ENCODE peak calls at places on chromosomes 4 and X, in seven cellular contexts. One of them, this sample, is unnamed. For H3K4me1, the result is how much of the 10 kb centered on the place peaks cover.

GRCh38 chr4:126977306-126977705 is 655.5 kb upstream of the INTU start:
- DNase-seq in CD8-positive, alpha-beta T cell: no peak
- DNase-seq in left lung: no peak
- DNase-seq in fibroblast of lung: peak
- DNase-seq in heart left ventricle: no peak
- DNase-seq in lower lobe of right lung: no peak
- DNase-seq in CD4-positive, alpha-beta memory T cell: no peak
- DNase-seq in this sample: no peak

GRCh38 chr4:75698162-75698962 is 25.2 kb upstream of the G3BP2 start:
- DNase-seq in left lung: no peak
- DNase-seq in CD4-positive, alpha-beta memory T cell: no peak
- DNase-seq in CD8-positive, alpha-beta T cell: peak
- DNase-seq in lower lobe of right lung: no peak
- DNase-seq in heart left ventricle: no peak
- DNase-seq in fibroblast of lung: no peak
- DNase-seq in this sample: no peak

GRCh38 chr4:139560396-139561084 is 4.5 kb upstream of the SETD7 start:
- DNase-seq in left lung: no peak
- DNase-seq in CD4-positive, alpha-beta memory T cell: peak
- DNase-seq in CD8-positive, alpha-beta T cell: no peak
- DNase-seq in heart left ventricle: peak
- DNase-seq in lower lobe of right lung: no peak
- DNase-seq in fibroblast of lung: no peak
- DNase-seq in this sample: peak

GRCh38 chr4:85555210-85555609 is 80.3 kb downstream of the ARHGAP24 start:
- DNase-seq in CD4-positive, alpha-beta memory T cell: no peak
- DNase-seq in lower lobe of right lung: no peak
- DNase-seq in left lung: no peak
- DNase-seq in fibroblast of lung: peak
- DNase-seq in CD8-positive, alpha-beta T cell: no peak
- DNase-seq in heart left ventricle: no peak
- DNase-seq in this sample: no peak

GRCh38 chr4:5785806-5786680 is 75.0 kb downstream of the EVC start:
- DNase-seq in left lung: no peak
- DNase-seq in lower lobe of right lung: no peak
- DNase-seq in CD8-positive, alpha-beta T cell: no peak
- DNase-seq in heart left ventricle: no peak
- DNase-seq in CD4-positive, alpha-beta memory T cell: no peak
- DNase-seq in fibroblast of lung: peak
- DNase-seq in this sample: no peak

GRCh38 chr4:19711871-19712270 is 539.8 kb upstream of the SLIT2 start:
- DNase-seq in left lung: no peak
- DNase-seq in CD8-positive, alpha-beta T cell: no peak
- DNase-seq in fibroblast of lung: peak
- DNase-seq in CD4-positive, alpha-beta memory T cell: no peak
- DNase-seq in heart left ventricle: no peak
- DNase-seq in lower lobe of right lung: no peak
- DNase-seq in this sample: no peak

GRCh38 chrX:120697053-120697452 is 67.2 kb upstream of the C1GALT1C1 start:
- DNase-seq in heart left ventricle: no peak
- DNase-seq in lower lobe of right lung: no peak
- DNase-seq in CD8-positive, alpha-beta T cell: no peak
- DNase-seq in CD4-positive, alpha-beta memory T cell: peak
- DNase-seq in left lung: no peak
- DNase-seq in fibroblast of lung: no peak
- DNase-seq in this sample: no peak

GRCh38 chrX:139766545-139766983 is 58.6 kb upstream of the MCF2 start:
- DNase-seq in left lung: no peak
- DNase-seq in lower lobe of right lung: no peak
- DNase-seq in fibroblast of lung: no peak
- DNase-seq in CD8-positive, alpha-beta T cell: peak
- DNase-seq in heart left ventricle: no peak
- DNase-seq in CD4-positive, alpha-beta memory T cell: peak
- DNase-seq in this sample: no peak

GRCh38 chrX:10175317-10175871 is 18.6 kb downstream of the CLCN4 start:
- DNase-seq in heart left ventricle: no peak
- DNase-seq in lower lobe of right lung: no peak
- DNase-seq in CD4-positive, alpha-beta memory T cell: no peak
- DNase-seq in CD8-positive, alpha-beta T cell: no peak
- DNase-seq in fibroblast of lung: peak
- DNase-seq in left lung: no peak
- DNase-seq in this sample: no peak

GRCh38 chr4:145935253-145936141 is 3.1 kb downstream of the ZNF827 start:
- DNase-seq in left lung: no peak
- DNase-seq in heart left ventricle: peak
- DNase-seq in CD4-positive, alpha-beta memory T cell: peak
- DNase-seq in CD8-positive, alpha-beta T cell: no peak
- DNase-seq in lower lobe of right lung: peak
- DNase-seq in fibroblast of lung: no peak
- DNase-seq in this sample: peak

GRCh38 chr4:22029803-22030202 is 81.2 kb upstream of the KCNIP4 start:
- DNase-seq in fibroblast of lung: no peak
- DNase-seq in left lung: no peak
- DNase-seq in heart left ventricle: no peak
- DNase-seq in CD8-positive, alpha-beta T cell: no peak
- DNase-seq in CD4-positive, alpha-beta memory T cell: no peak
- DNase-seq in lower lobe of right lung: no peak
- DNase-seq in this sample: no peak

GRCh38 chr4:168880811-168881595 is 129.1 kb downstream of the CBR4 start:
- DNase-seq in CD8-positive, alpha-beta T cell: no peak
- DNase-seq in CD4-positive, alpha-beta memory T cell: no peak
- DNase-seq in heart left ventricle: no peak
- DNase-seq in lower lobe of right lung: no peak
- DNase-seq in fibroblast of lung: no peak
- DNase-seq in left lung: no peak
- DNase-seq in this sample: no peak

GRCh38 chr4:104747635-104748034 is 252.9 kb upstream of the CXXC4 start:
- DNase-seq in CD8-positive, alpha-beta T cell: no peak
- DNase-seq in heart left ventricle: no peak
- DNase-seq in left lung: no peak
- DNase-seq in CD4-positive, alpha-beta memory T cell: no peak
- DNase-seq in lower lobe of right lung: no peak
- DNase-seq in fibroblast of lung: peak
- DNase-seq in this sample: no peak

GRCh38 chrX:45070116-45071007 is 130.3 kb downstream of the DIPK2B start:
- DNase-seq in lower lobe of right lung: no peak
- DNase-seq in CD4-positive, alpha-beta memory T cell: peak
- DNase-seq in heart left ventricle: no peak
- DNase-seq in left lung: no peak
- DNase-seq in fibroblast of lung: peak
- DNase-seq in CD8-positive, alpha-beta T cell: no peak
- DNase-seq in this sample: peak

GRCh38 chrX:39984191-39984956 is 113.4 kb downstream of the BCOR start:
- DNase-seq in CD4-positive, alpha-beta memory T cell: no peak
- DNase-seq in lower lobe of right lung: no peak
- DNase-seq in left lung: no peak
- DNase-seq in heart left ventricle: no peak
- DNase-seq in CD8-positive, alpha-beta T cell: no peak
- DNase-seq in fibroblast of lung: peak
- DNase-seq in this sample: peak

DNA sequence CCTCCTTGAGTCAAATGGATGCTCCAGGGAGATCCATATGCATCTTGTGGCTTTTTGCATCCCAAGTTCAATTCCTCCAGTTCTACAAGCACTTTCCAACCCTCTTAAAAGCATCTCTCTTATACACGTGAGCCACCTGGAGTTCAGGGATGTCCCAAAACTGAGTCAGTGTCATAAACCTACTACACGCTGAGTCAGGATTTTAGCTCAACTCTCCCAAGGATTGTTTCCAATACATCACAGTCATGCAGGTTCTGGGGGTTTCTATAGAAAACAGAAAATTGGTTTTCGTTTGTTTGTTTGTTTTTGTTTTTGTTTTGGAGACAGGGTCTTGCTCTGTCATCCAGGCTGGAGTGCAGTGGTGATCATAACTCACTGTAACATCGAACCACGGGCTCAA is 25.9 kb upstream of the ESX1 start:
- DNase-seq in CD8-positive, alpha-beta T cell: no peak
- DNase-seq in lower lobe of right lung: no peak
- DNase-seq in CD4-positive, alpha-beta memory T cell: no peak
- DNase-seq in heart left ventricle: no peak
- DNase-seq in left lung: no peak
- DNase-seq in fibroblast of lung: no peak
- DNase-seq in this sample: no peak
- H3K4me1 ChIP-seq in CD8-positive, alpha-beta T cell: under half
- H3K4me1 ChIP-seq in lower lobe of right lung: under half
- H3K4me1 ChIP-seq in CD4-positive, alpha-beta memory T cell: under half
- H3K4me1 ChIP-seq in heart left ventricle: under half
- H3K4me1 ChIP-seq in left lung: under half
- H3K4me1 ChIP-seq in fibroblast of lung: under half
- H3K4me1 ChIP-seq in this sample: under half

DNA sequence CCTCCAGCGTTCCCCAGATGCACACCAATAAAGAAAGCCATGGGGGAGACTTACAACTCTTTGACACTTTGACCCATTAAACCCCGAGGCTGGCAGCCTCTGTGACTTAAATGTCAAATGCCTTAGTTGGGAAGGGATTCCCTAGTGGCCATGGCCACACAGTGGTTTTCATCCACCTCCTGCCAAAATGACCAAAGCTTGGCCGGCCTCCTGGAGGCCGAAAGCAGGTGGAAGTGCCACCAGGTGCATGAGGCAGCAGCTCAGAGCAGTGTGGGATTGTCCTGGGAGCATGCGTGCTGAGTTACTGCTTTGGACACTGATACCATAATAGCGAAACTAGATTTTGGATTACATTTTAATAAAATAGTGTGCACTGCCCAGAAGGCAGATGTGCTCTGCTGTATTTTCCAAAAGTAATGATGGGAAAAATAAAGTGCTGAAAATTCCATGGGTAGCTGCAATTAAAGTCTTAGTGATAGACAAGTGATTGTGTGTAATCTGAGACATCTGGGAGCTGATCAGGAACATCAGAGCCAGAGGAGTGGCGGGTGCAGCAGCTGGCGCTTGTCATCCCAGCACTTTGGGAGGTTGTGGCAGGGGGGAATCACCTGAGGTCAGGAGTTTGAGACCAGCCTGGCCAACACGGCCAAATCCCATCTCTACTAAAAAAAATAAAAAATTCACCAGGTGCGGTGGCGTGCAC is 39.8 kb upstream of the TADA2B start:
- DNase-seq in fibroblast of lung: no peak
- DNase-seq in heart left ventricle: no peak
- DNase-seq in CD4-positive, alpha-beta memory T cell: no peak
- DNase-seq in CD8-positive, alpha-beta T cell: no peak
- DNase-seq in left lung: no peak
- DNase-seq in lower lobe of right lung: no peak
- DNase-seq in this sample: no peak
- H3K27ac ChIP-seq in fibroblast of lung: no peak
- H3K27ac ChIP-seq in heart left ventricle: no peak
- H3K27ac ChIP-seq in CD4-positive, alpha-beta memory T cell: no peak
- H3K27ac ChIP-seq in CD8-positive, alpha-beta T cell: no peak
- H3K27ac ChIP-seq in left lung: no peak
- H3K27ac ChIP-seq in lower lobe of right lung: no peak
- H3K27ac ChIP-seq in this sample: no peak

GRCh38 chr4:113697429-113697828 is 64.1 kb downstream of the CAMK2D start:
- DNase-seq in fibroblast of lung: no peak
- DNase-seq in CD4-positive, alpha-beta memory T cell: no peak
- DNase-seq in lower lobe of right lung: no peak
- DNase-seq in CD8-positive, alpha-beta T cell: no peak
- DNase-seq in left lung: no peak
- DNase-seq in heart left ventricle: no peak
- DNase-seq in this sample: no peak

GRCh38 chr4:113695328-113696169 is 66.0 kb downstream of the CAMK2D start:
- DNase-seq in left lung: no peak
- DNase-seq in CD8-positive, alpha-beta T cell: no peak
- DNase-seq in fibroblast of lung: peak
- DNase-seq in CD4-positive, alpha-beta memory T cell: no peak
- DNase-seq in heart left ventricle: no peak
- DNase-seq in lower lobe of right lung: no peak
- DNase-seq in this sample: no peak

GRCh38 chr4:113699772-113700171 is 61.8 kb downstream of the CAMK2D start:
- DNase-seq in CD4-positive, alpha-beta memory T cell: no peak
- DNase-seq in fibroblast of lung: peak
- DNase-seq in heart left ventricle: no peak
- DNase-seq in CD8-positive, alpha-beta T cell: no peak
- DNase-seq in lower lobe of right lung: no peak
- DNase-seq in left lung: no peak
- DNase-seq in this sample: no peak

GRCh38 chr4:113701156-113701555 is 60.4 kb downstream of the CAMK2D start:
- DNase-seq in left lung: no peak
- DNase-seq in CD4-positive, alpha-beta memory T cell: no peak
- DNase-seq in heart left ventricle: no peak
- DNase-seq in fibroblast of lung: peak
- DNase-seq in lower lobe of right lung: no peak
- DNase-seq in CD8-positive, alpha-beta T cell: no peak
- DNase-seq in this sample: no peak

GRCh38 chr4:113700602-113701150 is 60.9 kb downstream of the CAMK2D start:
- DNase-seq in CD4-positive, alpha-beta memory T cell: no peak
- DNase-seq in heart left ventricle: no peak
- DNase-seq in lower lobe of right lung: no peak
- DNase-seq in CD8-positive, alpha-beta T cell: no peak
- DNase-seq in left lung: no peak
- DNase-seq in fibroblast of lung: no peak
- DNase-seq in this sample: peak
- H3K4me1 ChIP-seq in CD4-positive, alpha-beta memory T cell: under half
- H3K4me1 ChIP-seq in heart left ventricle: under half
- H3K4me1 ChIP-seq in lower lobe of right lung: under half
- H3K4me1 ChIP-seq in CD8-positive, alpha-beta T cell: under half
- H3K4me1 ChIP-seq in left lung: under half
- H3K4me1 ChIP-seq in fibroblast of lung: under half
- H3K4me1 ChIP-seq in this sample: under half

GRCh38 chr4:6908397-6909112 is 1.1 kb upstream of the TBC1D14 start:
- DNase-seq in left lung: no peak
- DNase-seq in CD8-positive, alpha-beta T cell: no peak
- DNase-seq in CD4-positive, alpha-beta memory T cell: no peak
- DNase-seq in fibroblast of lung: peak
- DNase-seq in heart left ventricle: no peak
- DNase-seq in lower lobe of right lung: no peak
- DNase-seq in this sample: peak

GRCh38 chr4:6910340-6910959 is 824 bp downstream of the TBC1D14 start:
- DNase-seq in CD4-positive, alpha-beta memory T cell: no peak
- DNase-seq in fibroblast of lung: no peak
- DNase-seq in left lung: peak
- DNase-seq in CD8-positive, alpha-beta T cell: no peak
- DNase-seq in heart left ventricle: no peak
- DNase-seq in lower lobe of right lung: no peak
- DNase-seq in this sample: peak

GRCh38 chr4:6910960-6911874 is 1.6 kb downstream of the TBC1D14 start:
- DNase-seq in CD4-positive, alpha-beta memory T cell: no peak
- DNase-seq in lower lobe of right lung: no peak
- DNase-seq in left lung: no peak
- DNase-seq in CD8-positive, alpha-beta T cell: no peak
- DNase-seq in heart left ventricle: no peak
- DNase-seq in fibroblast of lung: no peak
- DNase-seq in this sample: no peak

GRCh38 chr4:6909113-6909969 is at the start of gene TBC1D14:
- DNase-seq in left lung: peak
- DNase-seq in heart left ventricle: peak
- DNase-seq in CD4-positive, alpha-beta memory T cell: peak
- DNase-seq in CD8-positive, alpha-beta T cell: peak
- DNase-seq in lower lobe of right lung: peak
- DNase-seq in fibroblast of lung: peak
- DNase-seq in this sample: peak

DNA sequence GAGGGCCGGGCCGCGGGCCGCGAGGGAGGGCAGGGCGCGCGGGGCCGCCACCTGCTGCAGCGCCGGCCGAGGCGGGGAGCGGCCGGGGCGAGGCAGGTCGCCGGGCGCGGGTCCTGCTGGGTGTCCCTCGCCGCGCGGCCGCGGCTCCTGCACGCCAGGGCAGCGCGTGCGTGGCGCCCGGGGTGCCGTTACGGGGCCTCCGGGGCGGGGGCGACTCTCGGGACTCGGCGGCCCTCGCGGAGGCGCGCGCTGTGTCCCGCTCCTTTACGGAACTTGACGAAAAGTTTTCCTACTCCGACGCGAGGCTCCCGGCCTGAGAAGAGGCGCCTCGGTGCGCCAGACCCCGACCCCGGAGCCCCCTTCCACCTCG is 329 bp downstream of the TBC1D14 start:
- DNase-seq in heart left ventricle: no peak
- DNase-seq in CD8-positive, alpha-beta T cell: no peak
- DNase-seq in fibroblast of lung: no peak
- DNase-seq in lower lobe of right lung: peak
- DNase-seq in left lung: peak
- DNase-seq in CD4-positive, alpha-beta memory T cell: no peak
- DNase-seq in this sample: peak
- H3K27ac ChIP-seq in heart left ventricle: peak
- H3K27ac ChIP-seq in CD8-positive, alpha-beta T cell: peak
- H3K27ac ChIP-seq in fibroblast of lung: no peak
- H3K27ac ChIP-seq in lower lobe of right lung: peak
- H3K27ac ChIP-seq in left lung: peak
- H3K27ac ChIP-seq in CD4-positive, alpha-beta memory T cell: peak
- H3K27ac ChIP-seq in this sample: no peak

This sample was measured in SJCRH30.